ENCODE peak calls at places on chromosomes 6 and 20, in nine cellular contexts. E is BE2C, M is left lung, Q is mucosa of descending colon, S is IMR-90, P is transverse colon, K is GM06990, C is cardiac fibroblast, I is fibroblast of lung. G is an unnamed sample.

GRCh38 chr6:166751051-166751595 is 124.1 kb upstream of the RPS6KA2 start:
- DNase-seq in E (peak), M (no peak), Q (no peak), S (no peak), P (no peak), K (peak), C (no peak), I (peak), G (no peak)

GRCh38 chr6:31460361-31461025 is 37.5 kb upstream of the MICB start:
- DNase-seq in E (no peak), M (no peak), Q (no peak), S (no peak), P (no peak), K (no peak), C (no peak), I (no peak), G (no peak)

GRCh38 chr6:80541186-80541585 is 434.7 kb downstream of the BCKDHB start:
- DNase-seq in E (no peak), M (no peak), Q (no peak), S (peak), P (no peak), K (no peak), C (peak), I (peak), G (no peak)

GRCh38 chr6:166850677-166851076 is 105.7 kb downstream of the RNASET2 start:
- DNase-seq in E (no peak), M (no peak), Q (no peak), S (no peak), P (no peak), K (no peak), C (no peak), I (no peak), G (no peak)

GRCh38 chr6:12548526-12548925 is 168.0 kb upstream of the PHACTR1 start:
- DNase-seq in E (no peak), M (no peak), Q (no peak), S (peak), P (no peak), K (no peak), C (peak), I (peak), G (no peak)

GRCh38 chr6:140774080-140774505 is 1358.6 kb upstream of the GJE1 start:
- DNase-seq in E (no peak), M (no peak), Q (no peak), S (peak), P (no peak), K (peak), C (peak), I (peak), G (peak)

GRCh38 chr6:89050155-89050554 is 30.4 kb upstream of the PNRC1 start:
- DNase-seq in E (no peak), M (no peak), Q (no peak), S (peak), P (peak), K (no peak), C (peak), I (peak), G (no peak)

GRCh38 chr6:164014716-164015484 is 600.4 kb downstream of the QKI start:
- DNase-seq in E (no peak), M (no peak), Q (no peak), S (no peak), P (no peak), K (no peak), C (no peak), I (no peak), G (no peak)

GRCh38 chr6:88650029-88650619 is 313.3 kb downstream of the RNGTT start:
- DNase-seq in E (no peak), M (no peak), Q (no peak), S (peak), P (no peak), K (peak), C (peak), I (peak), G (peak)

GRCh38 chr6:23412770-23413169 is 713.2 kb upstream of the NRSN1 start:
- DNase-seq in E (no peak), M (no peak), Q (no peak), S (no peak), P (no peak), K (no peak), C (no peak), I (peak), G (no peak)

GRCh38 chr6:47524136-47524840 is 46.7 kb downstream of the CD2AP start:
- DNase-seq in E (no peak), M (no peak), Q (no peak), S (peak), P (no peak), K (no peak), C (peak), I (peak), G (no peak)

GRCh38 chr6:170434114-170434820 is 118.8 kb downstream of the PSMB1 start:
- DNase-seq in E (no peak), M (no peak), Q (peak), S (peak), P (no peak), K (no peak), C (no peak), I (peak), G (no peak)

GRCh38 chr20:32893878-32894483 is 35.3 kb downstream of the EFCAB8 start:
- DNase-seq in E (peak), M (no peak), Q (no peak), S (peak), P (no peak), K (no peak), C (peak), I (no peak), G (no peak)

GRCh38 chr20:13638162-13638495 is 603 bp downstream of the TASP1 start:
- DNase-seq in E (no peak), M (no peak), Q (no peak), S (peak), P (peak), K (no peak), C (no peak), I (peak), G (no peak)

GRCh38 chr6:12813321-12813720 is 96.8 kb downstream of the PHACTR1 start:
- DNase-seq in E (no peak), M (no peak), Q (no peak), S (no peak), P (no peak), K (no peak), C (no peak), I (peak), G (no peak)

GRCh38 chr6:20401403-20402180 is at the start of gene E2F3:
- DNase-seq in E (peak), M (peak), Q (peak), S (peak), P (peak), K (peak), C (peak), I (peak), G (peak)

GRCh38 chr6:28922004-28922840 is 1.6 kb downstream of the TRIM27 start:
- DNase-seq in E (no peak), M (peak), Q (no peak), S (peak), P (peak), K (no peak), C (peak), I (peak), G (no peak)

GRCh38 chr6:158819213-158819976 is at the start of gene EZR:
- DNase-seq in E (peak), M (peak), Q (peak), S (peak), P (peak), K (peak), C (peak), I (peak), G (no peak)

GRCh38 chr20:12067686-12068085 is 150.0 kb downstream of the BTBD3 start:
- DNase-seq in E (no peak), M (no peak), Q (no peak), S (no peak), P (no peak), K (no peak), C (no peak), I (no peak), G (no peak)

GRCh38 chr6:81613606-81614005 is 138.9 kb downstream of the TENT5A start:
- DNase-seq in E (no peak), M (no peak), Q (no peak), S (peak), P (no peak), K (no peak), C (peak), I (peak), G (no peak)

GRCh38 chr6:111185954-111186353 is 98.7 kb downstream of the SLC16A10 start:
- DNase-seq in E (peak), M (no peak), Q (no peak), S (no peak), P (no peak), K (no peak), C (no peak), I (no peak), G (no peak)

GRCh38 chr20:957544-957943 is 41.4 kb upstream of the ANGPT4 start:
- DNase-seq in E (no peak), M (no peak), Q (no peak), S (peak), P (no peak), K (no peak), C (peak), I (no peak), G (no peak)

GRCh38 chr6:41122373-41122772 is 31.8 kb downstream of the TREML1 start:
- DNase-seq in E (no peak), M (no peak), Q (no peak), S (peak), P (no peak), K (no peak), C (peak), I (peak), G (no peak)

GRCh38 chr20:9617940-9618339 is 103.5 kb downstream of the LAMP5 start:
- DNase-seq in E (peak), M (no peak), Q (no peak), S (peak), P (no peak), K (no peak), C (peak), I (peak), G (no peak)

GRCh38 chr6:137233561-137234504 is 14.6 kb upstream of the IFNGR1 start:
- DNase-seq in E (no peak), M (no peak), Q (no peak), S (peak), P (no peak), K (no peak), C (peak), I (peak), G (no peak)

GRCh38 chr20:10910535-10911239 is 236.9 kb upstream of the JAG1 start:
- DNase-seq in E (no peak), M (no peak), Q (no peak), S (no peak), P (no peak), K (no peak), C (peak), I (peak), G (no peak)

GRCh38 chr6:34021001-34021838 is 124.7 kb downstream of the GRM4 start:
- DNase-seq in E (no peak), M (no peak), Q (no peak), S (no peak), P (no peak), K (no peak), C (no peak), I (no peak), G (no peak)

GRCh38 chr20:14916360-14916759 is 578.9 kb upstream of the FLRT3 start:
- DNase-seq in E (no peak), M (no peak), Q (no peak), S (no peak), P (no peak), K (no peak), C (no peak), I (no peak), G (no peak)

GRCh38 chr6:149169761-149170359 is 147.7 kb upstream of the TAB2 start:
- DNase-seq in E (no peak), M (no peak), Q (no peak), S (no peak), P (no peak), K (no peak), C (peak), I (peak), G (no peak)

GRCh38 chr6:40343887-40344565 is 243.1 kb downstream of the LRFN2 start:
- DNase-seq in E (no peak), M (no peak), Q (no peak), S (no peak), P (no peak), K (no peak), C (no peak), I (no peak), G (no peak)

GRCh38 chr20:41425180-41425884 is 58.7 kb upstream of the EMILIN3 start:
- DNase-seq in E (no peak), M (no peak), Q (no peak), S (peak), P (no peak), K (no peak), C (no peak), I (peak), G (no peak)

GRCh38 chr6:38517005-38517404 is 122.7 kb downstream of the BTBD9 start:
- DNase-seq in E (no peak), M (no peak), Q (no peak), S (peak), P (no peak), K (no peak), C (peak), I (peak), G (no peak)

GRCh38 chr6:43250992-43251373 is 7.7 kb downstream of the TTBK1 start:
- DNase-seq in E (peak), M (no peak), Q (no peak), S (no peak), P (no peak), K (no peak), C (no peak), I (no peak), G (no peak)

GRCh38 chr20:1900321-1900791 is 5.1 kb downstream of the SIRPA start:
- DNase-seq in E (peak), M (peak), Q (no peak), S (peak), P (peak), K (no peak), C (peak), I (peak), G (no peak)

GRCh38 chr6:130513770-130514169 is 148.0 kb downstream of the TMEM200A start:
- DNase-seq in E (no peak), M (no peak), Q (no peak), S (peak), P (peak), K (no peak), C (peak), I (peak), G (no peak)

GRCh38 chr6:33213166-33213988 is 5.1 kb downstream of the RING1 start:
- DNase-seq in E (peak), M (no peak), Q (peak), S (no peak), P (no peak), K (no peak), C (peak), I (no peak), G (no peak)

GRCh38 chr20:8547035-8547649 is 415.1 kb downstream of the PLCB1 start:
- DNase-seq in E (no peak), M (no peak), Q (no peak), S (no peak), P (no peak), K (no peak), C (peak), I (no peak), G (no peak)

GRCh38 chr6:593139-593906 is 63.6 kb downstream of the HUS1B start:
- DNase-seq in E (peak), M (no peak), Q (no peak), S (peak), P (peak), K (no peak), C (peak), I (peak), G (peak)

GRCh38 chr6:589090-589489 is 67.8 kb downstream of the HUS1B start:
- DNase-seq in E (no peak), M (no peak), Q (no peak), S (no peak), P (no peak), K (no peak), C (no peak), I (no peak), G (no peak)

GRCh38 chr6:593907-594212 is 63.0 kb downstream of the HUS1B start:
- DNase-seq in E (no peak), M (no peak), Q (no peak), S (no peak), P (no peak), K (no peak), C (no peak), I (no peak), G (no peak)
- TF ChIP-seq CTCF in E (no peak), M (no peak), Q (no peak), S (no peak), P (no peak), K (no peak), C (no peak), I (no peak), G (no peak)

GRCh38 chr20:23634985-23635767 is 2.6 kb downstream of the CST3 start:
- DNase-seq in E (no peak), M (no peak), Q (no peak), S (no peak), P (no peak), K (no peak), C (no peak), I (no peak), G (no peak)
- H3K4me3 ChIP-seq in E (no peak), M (no peak), Q (no peak), S (no peak), P (no peak), K (no peak), C (no peak), I (no peak), G (no peak)

DNA sequence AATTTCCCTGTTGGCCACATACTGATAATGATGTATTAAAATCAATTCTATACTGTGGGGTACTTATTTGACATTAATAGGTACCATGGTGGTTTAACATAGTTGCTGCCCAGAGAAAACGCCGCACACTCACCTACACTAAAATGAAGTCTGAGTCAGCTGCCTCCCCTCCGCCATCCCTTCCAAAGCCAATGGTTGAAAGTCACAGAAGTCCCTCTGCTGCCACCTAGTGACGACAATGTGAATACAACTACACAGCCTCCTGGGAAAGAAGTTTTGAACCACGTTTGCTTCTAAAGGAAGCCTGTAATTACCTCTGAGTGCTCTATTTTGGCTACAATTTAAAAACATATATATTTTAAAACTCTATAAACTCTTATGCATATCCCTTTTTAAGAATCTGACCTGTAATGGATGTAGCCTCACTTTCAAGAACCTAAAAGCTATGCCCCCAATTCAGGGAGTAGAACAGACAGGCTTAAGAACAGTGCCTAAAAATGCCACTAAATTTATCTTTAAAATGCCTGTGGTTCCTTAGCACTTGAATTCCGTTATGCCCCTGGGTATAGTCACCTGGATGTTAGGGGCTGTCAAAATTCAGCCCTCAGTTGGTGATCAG is 20.6 kb upstream of the ECI2 start:
- DNase-seq in E (peak), M (peak), Q (no peak), S (peak), P (peak), K (no peak), C (peak), I (peak), G (peak)
- TF ChIP-seq CTCF in E (peak), M (peak), Q (peak), S (peak), P (peak), K (peak), C (peak), I (peak), G (peak)

GRCh38 chr6:16321826-16322225 is 83.4 kb downstream of the GMPR start:
- DNase-seq in E (no peak), M (no peak), Q (no peak), S (no peak), P (no peak), K (no peak), C (no peak), I (no peak), G (no peak)

GRCh38 chr6:16321341-16321710 is 82.9 kb downstream of the GMPR start:
- DNase-seq in E (no peak), M (no peak), Q (no peak), S (no peak), P (no peak), K (no peak), C (no peak), I (no peak), G (no peak)

GRCh38 chr6:16319813-16320532 is 81.6 kb downstream of the GMPR start:
- DNase-seq in E (peak), M (peak), Q (no peak), S (peak), P (peak), K (peak), C (peak), I (peak), G (no peak)

GRCh38 chr6:16318953-16319720 is 80.8 kb downstream of the GMPR start:
- DNase-seq in E (no peak), M (no peak), Q (no peak), S (no peak), P (no peak), K (no peak), C (no peak), I (no peak), G (no peak)

DNA sequence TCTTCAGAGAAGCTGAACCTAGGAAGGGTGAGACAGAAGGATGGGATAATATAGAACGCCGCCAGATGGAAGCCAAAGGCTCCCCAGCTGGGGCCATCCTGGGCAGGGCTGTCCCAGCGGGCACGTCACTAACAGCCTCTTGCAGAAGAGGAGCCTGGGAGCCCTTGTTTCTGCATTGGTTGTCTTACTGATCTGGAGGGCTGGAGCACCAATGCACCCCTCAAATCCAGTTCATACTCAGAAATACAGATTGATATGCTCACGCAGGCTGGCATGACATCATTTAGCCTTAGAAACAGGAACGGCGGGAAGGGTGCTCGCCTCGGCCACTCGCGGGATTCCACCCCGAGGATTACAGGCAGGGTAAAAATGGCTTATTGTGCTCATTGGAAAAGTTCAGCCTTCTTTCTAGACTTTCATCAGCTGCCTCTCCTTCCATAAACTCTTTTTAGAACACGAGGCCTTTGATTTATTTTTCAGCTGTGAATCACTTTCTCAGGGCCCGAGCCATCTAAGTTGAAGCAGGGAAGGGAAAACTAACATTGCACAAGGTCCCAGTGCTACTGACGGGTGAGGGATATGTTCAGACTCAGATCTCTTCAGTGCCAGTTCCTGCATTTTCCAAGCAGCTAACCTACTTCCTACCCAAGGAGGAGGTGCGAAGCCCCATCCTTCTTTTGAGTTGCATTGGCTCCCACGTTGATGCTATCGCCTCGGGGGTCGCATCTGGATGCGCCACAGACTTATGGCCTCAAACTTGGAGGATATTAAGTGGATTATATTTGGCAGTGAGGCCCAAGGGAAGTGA is 82.3 kb downstream of the GMPR start:
- DNase-seq in E (no peak), M (no peak), Q (no peak), S (peak), P (no peak), K (no peak), C (peak), I (peak), G (no peak)
- H3K4me3 ChIP-seq in E (no peak), M (no peak), Q (no peak), S (no peak), P (no peak), K (no peak), C (no peak), I (peak), G (no peak)

DNA sequence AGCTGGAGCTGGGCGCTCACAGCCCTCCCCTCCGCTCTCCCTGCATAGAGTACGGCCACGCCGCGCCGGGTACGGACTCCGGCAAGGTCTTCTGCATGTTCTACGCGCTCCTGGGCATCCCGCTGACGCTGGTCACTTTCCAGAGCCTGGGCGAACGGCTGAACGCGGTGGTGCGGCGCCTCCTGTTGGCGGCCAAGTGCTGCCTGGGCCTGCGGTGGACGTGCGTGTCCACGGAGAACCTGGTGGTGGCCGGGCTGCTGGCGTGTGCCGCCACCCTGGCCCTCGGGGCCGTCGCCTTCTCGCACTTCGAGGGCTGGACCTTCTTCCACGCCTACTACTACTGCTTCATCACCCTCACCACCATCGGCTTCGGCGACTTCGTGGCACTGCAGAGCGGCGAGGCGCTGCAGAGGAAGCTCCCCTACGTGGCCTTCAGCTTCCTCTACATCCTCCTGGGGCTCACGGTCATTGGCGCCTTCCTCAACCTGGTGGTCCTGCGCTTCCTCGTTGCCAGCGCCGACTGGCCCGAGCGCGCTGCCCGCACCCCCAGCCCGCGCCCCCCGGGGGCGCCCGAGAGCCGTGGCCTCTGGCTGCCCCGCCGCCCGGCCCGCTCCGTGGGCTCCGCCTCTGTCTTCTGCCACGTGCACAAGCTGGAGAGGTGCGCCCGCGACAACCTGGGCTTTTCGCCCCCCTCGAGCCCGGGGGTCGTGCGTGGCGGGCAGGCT is 4.6 kb downstream of the KCNK15 start:
- DNase-seq in E (no peak), M (no peak), Q (no peak), S (no peak), P (no peak), K (peak), C (no peak), I (no peak), G (no peak)
- TF ChIP-seq CTCF in E (no peak), M (peak), Q (no peak), S (peak), P (no peak), K (no peak), C (peak), I (no peak), G (peak)